ENCODE peak calls at places on chromosomes 16 and 17, in seven cellular contexts. W is A673, U is T-cell, H is small intestine, T is fibroblast of villous mesenchyme, J is NCI-H2107, E is ovary. D is an unnamed sample.
A peak's percentile ranks its signal among the peaks of the same experiment; 100 is the strongest.

GRCh38 chr17:44122825-44123355 is 551 bp downstream of the HDAC5 start:
- DNase-seq in W (no peak), U (peak; percentile 29), H (no peak), T (no peak), J (no peak), E (no peak), D (no peak)

GRCh38 chr16:29811170-29811895 is 660 bp upstream of the PRRT2 start:
- DNase-seq in W (peak; percentile 94), U (peak; percentile 59), H (peak; percentile 95), T (peak; percentile 98), J (peak; percentile 63), E (peak; percentile 96), D (peak; percentile 65)

GRCh38 chr16:17354121-17354750 is 116.5 kb downstream of the XYLT1 start:
- DNase-seq in W (no peak), U (no peak), H (no peak), T (no peak), J (no peak), E (peak; percentile 8), D (no peak)

GRCh38 chr17:75268931-75269330 is 2.1 kb downstream of the MIF4GD start:
- DNase-seq in W (no peak), U (no peak), H (no peak), T (no peak), J (no peak), E (no peak), D (peak; percentile 42)

GRCh38 chr17:76270127-76270592 is 5.0 kb downstream of the UBALD2 start:
- DNase-seq in W (no peak), U (no peak), H (no peak), T (no peak), J (no peak), E (no peak), D (no peak)

GRCh38 chr16:86508947-86509758 is 1.2 kb upstream of the FOXF1 start:
- DNase-seq in W (peak; percentile 36), U (no peak), H (peak; percentile 42), T (peak; percentile 92), J (no peak), E (peak; percentile 57), D (peak; percentile 82)

GRCh38 chr17:69084911-69085310 is 24.2 kb upstream of the ABCA9 start:
- DNase-seq in W (no peak), U (no peak), H (peak; percentile 14), T (no peak), J (no peak), E (no peak), D (peak; percentile 12)

GRCh38 chr17:69625449-69625848 is 211.0 kb downstream of the MAP2K6 start:
- DNase-seq in W (no peak), U (no peak), H (no peak), T (no peak), J (no peak), E (no peak), D (no peak)

GRCh38 chr16:73031155-73031866 is 16.6 kb downstream of the ZFHX3 start:
- DNase-seq in W (no peak), U (no peak), H (no peak), T (peak; percentile 74), J (no peak), E (no peak), D (no peak)

GRCh38 chr16:75593825-75594820 is 27.9 kb downstream of the GABARAPL2 start:
- DNase-seq in W (peak; percentile 79), U (no peak), H (no peak), T (peak; percentile 22), J (peak; percentile 34), E (no peak), D (peak; percentile 91)

GRCh38 chr16:79316004-79316458 is 284.5 kb downstream of the MAF start:
- DNase-seq in W (no peak), U (no peak), H (no peak), T (no peak), J (no peak), E (no peak), D (no peak)

GRCh38 chr17:44220211-44221071 is 966 bp upstream of the UBTF start:
- DNase-seq in W (peak; percentile 47), U (peak; percentile 58), H (peak; percentile 48), T (peak; percentile 54), J (peak; percentile 19), E (peak; percentile 74), D (peak; percentile 59)

GRCh38 chr17:82577300-82577699 is 57.8 kb downstream of the FOXK2 start:
- DNase-seq in W (no peak), U (no peak), H (peak; percentile 67), T (no peak), J (no peak), E (no peak), D (no peak)

GRCh38 chr17:50064253-50064991 is 8.5 kb downstream of the ITGA3 start:
- DNase-seq in W (peak; percentile 65), U (no peak), H (no peak), T (peak; percentile 97), J (no peak), E (peak; percentile 72), D (peak; percentile 59)

GRCh38 chr17:63082952-63083351 is 116.9 kb downstream of the TANC2 start:
- DNase-seq in W (peak; percentile 2), U (no peak), H (no peak), T (peak; percentile 13), J (no peak), E (no peak), D (peak; percentile 8)

GRCh38 chr17:58085039-58085715 is 2.0 kb downstream of the DYNLL2 start:
- DNase-seq in W (no peak), U (no peak), H (no peak), T (no peak), J (no peak), E (no peak), D (no peak)

GRCh38 chr16:13958438-13958837 is 38.5 kb downstream of the ERCC4 start:
- DNase-seq in W (no peak), U (no peak), H (peak; percentile 65), T (peak; percentile 32), J (no peak), E (no peak), D (no peak)

GRCh38 chr17:17693253-17693954 is 12.1 kb downstream of the RAI1 start:
- DNase-seq in W (peak; percentile 44), U (no peak), H (peak; percentile 40), T (no peak), J (peak; percentile 27), E (peak; percentile 60), D (peak; percentile 56)

GRCh38 chr16:23248261-23249194 is 53.6 kb upstream of the SCNN1B start:
- DNase-seq in W (no peak), U (no peak), H (no peak), T (no peak), J (no peak), E (no peak), D (peak; percentile 61)

GRCh38 chr17:61201211-61201610 is 198.4 kb upstream of the TBX2 start:
- DNase-seq in W (no peak), U (no peak), H (no peak), T (peak; percentile 96), J (no peak), E (no peak), D (no peak)

GRCh38 chr16:84541999-84542876 is 37.8 kb upstream of the MEAK7 start:
- DNase-seq in W (no peak), U (no peak), H (no peak), T (no peak), J (no peak), E (no peak), D (peak; percentile 39)

GRCh38 chr16:22206847-22207714 is 1.0 kb downstream of the EEF2K start:
- DNase-seq in W (peak; percentile 70), U (no peak), H (peak; percentile 62), T (peak; percentile 49), J (no peak), E (peak; percentile 85), D (peak; percentile 90)

GRCh38 chr16:10971560-10971961 is 27.2 kb downstream of the CLEC16A start:
- DNase-seq in W (peak; percentile 86), U (no peak), H (peak; percentile 67), T (peak; percentile 94), J (peak; percentile 66), E (no peak), D (peak; percentile 83)

GRCh38 chr16:67192781-67193260 is 866 bp downstream of the E2F4 start:
- DNase-seq in W (no peak), U (no peak), H (no peak), T (no peak), J (no peak), E (no peak), D (peak; percentile 25)

GRCh38 chr17:78491236-78492115 is 85.7 kb downstream of the DNAH17 start:
- DNase-seq in W (no peak), U (no peak), H (no peak), T (no peak), J (no peak), E (no peak), D (no peak)

GRCh38 chr16:2043980-2044451 is 3.6 kb downstream of the NTHL1 start:
- DNase-seq in W (no peak), U (no peak), H (no peak), T (no peak), J (peak; percentile 82), E (no peak), D (peak; percentile 44)

GRCh38 chr16:24776486-24777220 is 47.2 kb downstream of the TNRC6A start:
- DNase-seq in W (no peak), U (no peak), H (no peak), T (peak; percentile 34), J (no peak), E (no peak), D (no peak)

GRCh38 chr16:68499011-68499410 is 40.1 kb upstream of the ZFP90 start:
- DNase-seq in W (peak; percentile 27), U (no peak), H (no peak), T (no peak), J (no peak), E (no peak), D (no peak)

GRCh38 chr17:44219126-44219635 is 294 bp downstream of the UBTF start:
- DNase-seq in W (peak; percentile 69), U (no peak), H (peak; percentile 60), T (peak; percentile 67), J (peak; percentile 37), E (peak; percentile 87), D (peak; percentile 76)

GRCh38 chr17:64008830-64009229 is 10.7 kb downstream of the PRR29 start:
- DNase-seq in W (no peak), U (no peak), H (no peak), T (no peak), J (no peak), E (no peak), D (peak; percentile 62)

GRCh38 chr16:86491643-86492030 is 18.7 kb upstream of the FOXF1 start:
- DNase-seq in W (no peak), U (no peak), H (no peak), T (no peak), J (no peak), E (no peak), D (no peak)

GRCh38 chr17:49508061-49508865 is 13.2 kb downstream of the NGFR start:
- DNase-seq in W (no peak), U (no peak), H (no peak), T (peak; percentile 48), J (no peak), E (no peak), D (no peak)

D was measured in lung microvascular endothelial cell.